ENCODE peak calls at places on chromosomes 16 and 17, in five cellular contexts. One of them, this sample, is unnamed.

GRCh38 chr17:76561799-76562268 is 22.0 kb downstream of the PRCD start:
- DNase-seq in heart right ventricle: no peak
- DNase-seq in A549: no peak
- DNase-seq in HFF-Myc: no peak
- DNase-seq in endothelial cell of umbilical vein: peak; percentile 66
- DNase-seq in this sample: no peak

GRCh38 chr16:7713244-7713643 is 380.6 kb downstream of the RBFOX1 start:
- DNase-seq in heart right ventricle: no peak
- DNase-seq in A549: no peak
- DNase-seq in HFF-Myc: no peak
- DNase-seq in endothelial cell of umbilical vein: no peak
- DNase-seq in this sample: no peak

GRCh38 chr17:28328325-28328724 is 6.9 kb downstream of the IFT20 start:
- DNase-seq in heart right ventricle: no peak
- DNase-seq in A549: no peak
- DNase-seq in HFF-Myc: no peak
- DNase-seq in endothelial cell of umbilical vein: no peak
- DNase-seq in this sample: no peak

GRCh38 chr16:50099957-50100648 is 34.3 kb downstream of the HEATR3 start:
- DNase-seq in heart right ventricle: no peak
- DNase-seq in A549: no peak
- DNase-seq in HFF-Myc: no peak
- DNase-seq in endothelial cell of umbilical vein: no peak
- DNase-seq in this sample: no peak

GRCh38 chr17:45837187-45837586 is 7.5 kb upstream of the SPPL2C start:
- DNase-seq in heart right ventricle: no peak
- DNase-seq in A549: no peak
- DNase-seq in HFF-Myc: no peak
- DNase-seq in endothelial cell of umbilical vein: no peak
- DNase-seq in this sample: no peak

GRCh38 chr17:27473748-27474609 is 17.7 kb downstream of the KSR1 start:
- DNase-seq in heart right ventricle: peak; percentile 62
- DNase-seq in A549: no peak
- DNase-seq in HFF-Myc: no peak
- DNase-seq in endothelial cell of umbilical vein: peak; percentile 84
- DNase-seq in this sample: no peak

GRCh38 chr17:69012895-69013805 is 47.6 kb downstream of the ABCA9 start:
- DNase-seq in heart right ventricle: no peak
- DNase-seq in A549: no peak
- DNase-seq in HFF-Myc: no peak
- DNase-seq in endothelial cell of umbilical vein: peak; percentile 95
- DNase-seq in this sample: no peak

GRCh38 chr17:71801301-71801700 is 319.5 kb upstream of the SOX9 start:
- DNase-seq in heart right ventricle: no peak
- DNase-seq in A549: no peak
- DNase-seq in HFF-Myc: no peak
- DNase-seq in endothelial cell of umbilical vein: no peak
- DNase-seq in this sample: peak; percentile 91

GRCh38 chr16:30896203-30896889 is at the start of gene CTF1:
- DNase-seq in heart right ventricle: peak; percentile 79
- DNase-seq in A549: no peak
- DNase-seq in HFF-Myc: peak; percentile 53
- DNase-seq in endothelial cell of umbilical vein: peak; percentile 66
- DNase-seq in this sample: peak; percentile 36

GRCh38 chr17:76446449-76447231 is 6.3 kb downstream of the UBE2O start:
- DNase-seq in heart right ventricle: no peak
- DNase-seq in A549: peak; percentile 96
- DNase-seq in HFF-Myc: peak; percentile 26
- DNase-seq in endothelial cell of umbilical vein: peak; percentile 28
- DNase-seq in this sample: peak; percentile 53

GRCh38 chr16:73735018-73735417 is 561.6 kb upstream of the PSMD7 start:
- DNase-seq in heart right ventricle: no peak
- DNase-seq in A549: no peak
- DNase-seq in HFF-Myc: peak; percentile 57
- DNase-seq in endothelial cell of umbilical vein: no peak
- DNase-seq in this sample: peak; percentile 39

GRCh38 chr16:13453325-13453724 is 466.6 kb upstream of the ERCC4 start:
- DNase-seq in heart right ventricle: no peak
- DNase-seq in A549: no peak
- DNase-seq in HFF-Myc: no peak
- DNase-seq in endothelial cell of umbilical vein: no peak
- DNase-seq in this sample: no peak

GRCh38 chr17:61380836-61381525 is 18.7 kb upstream of the TBX2 start:
- DNase-seq in heart right ventricle: no peak
- DNase-seq in A549: no peak
- DNase-seq in HFF-Myc: no peak
- DNase-seq in endothelial cell of umbilical vein: no peak
- DNase-seq in this sample: no peak

GRCh38 chr16:12500771-12501170 is 302.9 kb downstream of the CPPED1 start:
- DNase-seq in heart right ventricle: peak; percentile 22
- DNase-seq in A549: no peak
- DNase-seq in HFF-Myc: no peak
- DNase-seq in endothelial cell of umbilical vein: no peak
- DNase-seq in this sample: no peak

GRCh38 chr16:30127994-30128393 is 5.0 kb upstream of the MAPK3 start:
- DNase-seq in heart right ventricle: no peak
- DNase-seq in A549: no peak
- DNase-seq in HFF-Myc: no peak
- DNase-seq in endothelial cell of umbilical vein: no peak
- DNase-seq in this sample: no peak

GRCh38 chr16:32116080-32116479 is 137.0 kb upstream of the TP53TG3D start:
- DNase-seq in heart right ventricle: peak; percentile 8
- DNase-seq in A549: no peak
- DNase-seq in HFF-Myc: no peak
- DNase-seq in endothelial cell of umbilical vein: no peak
- DNase-seq in this sample: no peak

GRCh38 chr17:47692137-47692894 is 1.6 kb upstream of the TBKBP1 start:
- DNase-seq in heart right ventricle: no peak
- DNase-seq in A549: no peak
- DNase-seq in HFF-Myc: no peak
- DNase-seq in endothelial cell of umbilical vein: no peak
- DNase-seq in this sample: no peak

GRCh38 chr17:66087073-66087472 is 104.9 kb downstream of the CEP112 start:
- DNase-seq in heart right ventricle: no peak
- DNase-seq in A549: no peak
- DNase-seq in HFF-Myc: no peak
- DNase-seq in endothelial cell of umbilical vein: no peak
- DNase-seq in this sample: no peak

GRCh38 chr17:80221401-80221800 is 1.2 kb downstream of the SLC26A11 start:
- DNase-seq in heart right ventricle: no peak
- DNase-seq in A549: no peak
- DNase-seq in HFF-Myc: no peak
- DNase-seq in endothelial cell of umbilical vein: no peak
- DNase-seq in this sample: no peak

GRCh38 chr17:30234954-30235353 is 543 bp downstream of the SLC6A4 start:
- DNase-seq in heart right ventricle: no peak
- DNase-seq in A549: no peak
- DNase-seq in HFF-Myc: no peak
- DNase-seq in endothelial cell of umbilical vein: no peak
- DNase-seq in this sample: no peak

GRCh38 chr16:86755571-86756006 is 177.2 kb downstream of the FOXL1 start:
- DNase-seq in heart right ventricle: peak; percentile 80
- DNase-seq in A549: no peak
- DNase-seq in HFF-Myc: no peak
- DNase-seq in endothelial cell of umbilical vein: peak; percentile 26
- DNase-seq in this sample: no peak

GRCh38 chr16:53773881-53774280 is 69.9 kb downstream of the FTO start:
- DNase-seq in heart right ventricle: no peak
- DNase-seq in A549: no peak
- DNase-seq in HFF-Myc: no peak
- DNase-seq in endothelial cell of umbilical vein: no peak
- DNase-seq in this sample: no peak

GRCh38 chr16:67428146-67428731 is 2.7 kb upstream of the HSD11B2 start:
- DNase-seq in heart right ventricle: peak; percentile 75
- DNase-seq in A549: peak; percentile 86
- DNase-seq in HFF-Myc: no peak
- DNase-seq in endothelial cell of umbilical vein: peak; percentile 54
- DNase-seq in this sample: peak; percentile 31

GRCh38 chr17:12591336-12591735 is 74.4 kb upstream of the MYOCD start:
- DNase-seq in heart right ventricle: no peak
- DNase-seq in A549: no peak
- DNase-seq in HFF-Myc: no peak
- DNase-seq in endothelial cell of umbilical vein: no peak
- DNase-seq in this sample: no peak

GRCh38 chr17:32281011-32281451 is 15.4 kb downstream of the RHBDL3 start:
- DNase-seq in heart right ventricle: peak; percentile 69
- DNase-seq in A549: no peak
- DNase-seq in HFF-Myc: no peak
- DNase-seq in endothelial cell of umbilical vein: peak; percentile 47
- DNase-seq in this sample: no peak

DNA sequence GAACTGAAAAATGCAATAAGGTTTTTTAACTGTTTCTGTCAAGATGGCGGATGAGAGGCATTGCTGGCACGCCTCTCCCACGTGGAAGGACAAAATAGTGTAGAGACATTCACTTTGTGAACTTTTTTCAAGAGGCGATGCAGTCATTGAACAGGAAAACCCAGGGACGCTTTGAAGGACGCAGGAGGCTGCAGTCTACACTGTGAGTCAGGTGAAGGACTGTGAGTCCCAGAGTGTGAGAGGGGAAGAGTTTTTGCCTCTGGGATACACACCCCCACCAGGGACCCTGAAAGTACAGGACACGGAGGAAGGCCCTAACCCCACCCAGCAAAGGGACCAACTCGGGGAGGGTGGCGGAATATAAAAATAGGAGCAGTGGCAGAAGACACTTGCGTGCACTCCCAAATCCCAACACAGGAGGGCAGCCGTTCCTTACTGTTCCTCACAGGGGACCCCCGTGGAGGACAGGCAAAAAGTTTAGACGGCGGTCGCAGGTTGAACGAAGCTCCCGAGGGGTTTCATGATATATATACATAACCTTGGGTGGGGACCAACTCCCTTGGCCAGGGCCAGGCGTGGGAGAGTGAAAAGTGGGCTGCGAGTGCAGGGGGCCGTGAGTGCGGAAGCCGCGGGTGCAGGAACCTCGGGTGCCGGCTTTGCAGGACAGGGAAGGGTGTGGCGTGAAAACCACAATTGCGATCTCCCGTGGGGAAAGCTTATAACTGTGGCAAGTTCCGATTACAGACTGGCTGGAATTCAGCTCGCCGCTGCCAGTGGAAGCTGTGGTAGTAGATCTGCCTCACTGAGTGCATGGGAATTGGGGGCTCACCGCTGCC is 82.0 kb upstream of the ALOX12 start:
- DNase-seq in heart right ventricle: peak; percentile 80
- DNase-seq in A549: peak; percentile 74
- DNase-seq in HFF-Myc: no peak
- DNase-seq in endothelial cell of umbilical vein: peak; percentile 62
- DNase-seq in this sample: peak; percentile 34
- TF ChIP-seq CTCF in heart right ventricle: peak; percentile 77
- TF ChIP-seq CTCF in A549: peak; percentile 84
- TF ChIP-seq CTCF in HFF-Myc: peak; percentile 71
- TF ChIP-seq CTCF in endothelial cell of umbilical vein: peak; percentile 84
- TF ChIP-seq CTCF in this sample: peak; percentile 77

GRCh38 chr17:63552211-63552610 is 1.9 kb downstream of the DCAF7 start:
- DNase-seq in heart right ventricle: no peak
- DNase-seq in A549: no peak
- DNase-seq in HFF-Myc: no peak
- DNase-seq in endothelial cell of umbilical vein: peak; percentile 13
- DNase-seq in this sample: no peak
- H3K4me3 ChIP-seq in heart right ventricle: peak overlapping the region; percentile 95
- H3K4me3 ChIP-seq in A549: peak overlapping the region; percentile 99
- H3K4me3 ChIP-seq in HFF-Myc: peak overlapping the region; percentile 98
- H3K4me3 ChIP-seq in endothelial cell of umbilical vein: peak overlapping the region; percentile 77
- H3K4me3 ChIP-seq in this sample: peak overlapping the region; percentile 83

DNA sequence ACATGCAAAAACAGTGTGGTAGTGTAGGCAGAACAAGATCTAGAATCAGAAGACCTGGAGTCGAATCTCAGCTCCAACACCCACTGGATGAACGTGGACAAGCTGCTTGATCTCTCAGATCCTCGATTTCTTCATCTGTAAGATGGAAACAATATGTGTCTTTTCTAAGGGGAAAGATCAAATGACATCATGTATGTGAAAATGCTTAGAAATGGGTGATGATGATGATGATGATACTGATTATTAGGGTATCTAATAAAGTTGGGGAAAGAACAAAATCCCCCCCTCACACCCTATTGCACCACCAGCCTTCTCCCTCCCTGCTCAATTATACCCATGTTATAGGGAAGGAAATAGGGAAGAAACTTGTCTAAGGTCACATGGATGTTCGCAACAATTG is 10.9 kb downstream of the DYNLL2 start:
- DNase-seq in heart right ventricle: no peak
- DNase-seq in A549: no peak
- DNase-seq in HFF-Myc: no peak
- DNase-seq in endothelial cell of umbilical vein: no peak
- DNase-seq in this sample: no peak
- TF ChIP-seq CTCF in heart right ventricle: no peak
- TF ChIP-seq CTCF in A549: no peak
- TF ChIP-seq CTCF in HFF-Myc: no peak
- TF ChIP-seq CTCF in endothelial cell of umbilical vein: no peak
- TF ChIP-seq CTCF in this sample: no peak

DNA sequence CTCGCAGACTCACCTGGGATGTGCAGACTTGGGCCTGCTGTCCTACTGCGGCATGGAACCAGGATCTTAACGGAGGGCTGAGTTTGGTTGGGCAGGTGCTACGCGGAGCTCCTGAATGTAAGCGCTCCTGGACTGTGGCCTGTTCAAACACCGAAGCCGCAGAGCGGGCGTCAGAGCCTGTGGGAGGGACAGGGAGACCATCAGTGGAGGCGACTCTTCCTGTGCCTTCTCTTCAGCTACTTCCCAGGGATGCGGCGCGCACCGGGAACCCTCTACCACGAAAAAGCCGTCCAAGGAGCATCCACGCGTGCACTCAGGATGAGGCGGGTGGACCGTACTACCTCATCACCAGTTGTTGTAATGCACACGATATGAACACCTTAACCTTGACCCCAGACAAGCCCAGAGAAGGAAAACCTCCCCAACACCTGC is 2.0 kb downstream of the USP36 start:
- DNase-seq in heart right ventricle: no peak
- DNase-seq in A549: no peak
- DNase-seq in HFF-Myc: no peak
- DNase-seq in endothelial cell of umbilical vein: no peak
- DNase-seq in this sample: no peak
- H3K4me3 ChIP-seq in heart right ventricle: peak overlapping the region; percentile 83
- H3K4me3 ChIP-seq in A549: peak overlapping the region; percentile 99
- H3K4me3 ChIP-seq in HFF-Myc: peak overlapping the region; percentile 91
- H3K4me3 ChIP-seq in endothelial cell of umbilical vein: no peak overlapping the region
- H3K4me3 ChIP-seq in this sample: peak overlapping the region; percentile 71

GRCh38 chr16:1275791-1276579 is 20.1 kb downstream of the TPSD1 start:
- DNase-seq in heart right ventricle: no peak
- DNase-seq in A549: no peak
- DNase-seq in HFF-Myc: no peak
- DNase-seq in endothelial cell of umbilical vein: no peak
- DNase-seq in this sample: no peak

GRCh38 chr16:1273816-1274215 is 17.9 kb downstream of the TPSD1 start:
- DNase-seq in heart right ventricle: no peak
- DNase-seq in A549: no peak
- DNase-seq in HFF-Myc: no peak
- DNase-seq in endothelial cell of umbilical vein: no peak
- DNase-seq in this sample: no peak

GRCh38 chr16:1276580-1276878 is 20.7 kb downstream of the TPSD1 start:
- DNase-seq in heart right ventricle: no peak
- DNase-seq in A549: no peak
- DNase-seq in HFF-Myc: no peak
- DNase-seq in endothelial cell of umbilical vein: no peak
- DNase-seq in this sample: no peak

GRCh38 chr16:1272453-1273198 is 16.8 kb downstream of the TPSD1 start:
- DNase-seq in heart right ventricle: no peak
- DNase-seq in A549: no peak
- DNase-seq in HFF-Myc: no peak
- DNase-seq in endothelial cell of umbilical vein: no peak
- DNase-seq in this sample: no peak

GRCh38 chr16:1271380-1271749 is 15.5 kb downstream of the TPSD1 start:
- DNase-seq in heart right ventricle: no peak
- DNase-seq in A549: no peak
- DNase-seq in HFF-Myc: no peak
- DNase-seq in endothelial cell of umbilical vein: peak; percentile 7
- DNase-seq in this sample: no peak
- TF ChIP-seq CTCF in heart right ventricle: no peak
- TF ChIP-seq CTCF in A549: no peak
- TF ChIP-seq CTCF in HFF-Myc: no peak
- TF ChIP-seq CTCF in endothelial cell of umbilical vein: no peak
- TF ChIP-seq CTCF in this sample: no peak

This sample was measured in astrocyte of the cerebellum.